ENCODE peak calls at places on chromosomes 4 and X, in seven cellular contexts. H is K562; U is Panc1; N is Peyer's patch; B is transverse colon; Y is SK-N-SH; V is naive thymus-derived CD4-positive, alpha-beta T cell. J is an unnamed sample.

GRCh38 chr4:2510351-2511259 is 25.8 kb upstream of the FAM193A start:
- DNase-seq in H (peak; percentile 8), U (no peak), N (no peak), B (no peak), Y (no peak), V (no peak), J (no peak)

GRCh38 chr4:98828801-98829200 is 100.1 kb downstream of the EIF4E start:
- DNase-seq in H (no peak), U (no peak), N (no peak), B (peak; percentile 13), Y (peak; percentile 5), V (peak; percentile 16), J (peak; percentile 39)

GRCh38 chr4:8224596-8225289 is 25.7 kb downstream of the SH3TC1 start:
- DNase-seq in H (no peak), U (no peak), N (no peak), B (no peak), Y (no peak), V (no peak), J (no peak)

GRCh38 chr4:35709080-35709479 is 535.2 kb downstream of the ARAP2 start:
- DNase-seq in H (no peak), U (no peak), N (no peak), B (no peak), Y (no peak), V (no peak), J (no peak)

GRCh38 chr4:67288964-67289363 is 256.3 kb downstream of the CENPC start:
- DNase-seq in H (peak; percentile 21), U (no peak), N (no peak), B (no peak), Y (peak; percentile 34), V (no peak), J (no peak)

GRCh38 chr4:39466747-39467146 is 7.9 kb downstream of the LIAS start:
- DNase-seq in H (no peak), U (no peak), N (no peak), B (no peak), Y (no peak), V (no peak), J (no peak)

GRCh38 chr4:153137677-153138630 is 66.3 kb upstream of the TRIM2 start:
- DNase-seq in H (peak; percentile 49), U (no peak), N (no peak), B (no peak), Y (peak; percentile 57), V (no peak), J (no peak)

GRCh38 chrX:44945736-44946135 is 72.7 kb downstream of the KDM6A start:
- DNase-seq in H (peak; percentile 22), U (no peak), N (no peak), B (no peak), Y (no peak), V (no peak), J (peak; percentile 28)

GRCh38 chr4:37693450-37694190 is 7.4 kb upstream of the RELL1 start:
- DNase-seq in H (no peak), U (no peak), N (no peak), B (no peak), Y (no peak), V (no peak), J (no peak)

GRCh38 chr4:177047851-177048174 is 255.1 kb upstream of the VEGFC start:
- DNase-seq in H (no peak), U (no peak), N (no peak), B (no peak), Y (no peak), V (no peak), J (no peak)

GRCh38 chr4:8379771-8380170 is 60.8 kb downstream of the ACOX3 start:
- DNase-seq in H (no peak), U (no peak), N (no peak), B (no peak), Y (no peak), V (no peak), J (no peak)

GRCh38 chr4:3660086-3660927 is 105.9 kb upstream of the ADRA2C start:
- DNase-seq in H (no peak), U (no peak), N (no peak), B (no peak), Y (no peak), V (no peak), J (no peak)
- H3K27me3 ChIP-seq in H (peaks cover 18% of the 10 kb centered on the region), U (no peaks in the 10 kb centered on the region), N (no peaks in the 10 kb centered on the region), B (peaks cover 20% of the 10 kb centered on the region), Y (no peaks in the 10 kb centered on the region), V (no peaks in the 10 kb centered on the region), J (no peaks in the 10 kb centered on the region)

DNA sequence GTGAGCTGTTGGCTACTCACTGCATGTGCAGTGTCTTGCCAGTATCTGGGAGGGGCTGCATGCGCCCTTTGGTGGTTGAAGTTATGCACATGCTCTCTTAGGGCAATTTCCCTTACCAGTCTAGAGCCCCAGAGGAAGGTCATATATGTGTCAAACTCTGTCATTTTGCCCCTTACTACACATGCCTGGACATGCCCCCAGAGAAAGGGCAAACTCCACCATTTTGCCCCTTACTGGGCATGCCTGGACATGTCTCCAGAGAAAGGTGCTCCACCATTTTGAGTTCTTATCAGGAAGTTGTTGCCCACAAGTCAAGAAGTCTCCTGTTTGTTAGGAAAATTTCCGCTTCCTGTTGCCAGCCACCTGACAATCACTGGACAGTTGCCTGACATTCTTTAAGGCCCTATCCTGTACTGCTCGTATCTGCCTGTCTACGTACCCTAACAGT is 56.4 kb upstream of the PLAC8 start:
- DNase-seq in H (no peak), U (no peak), N (no peak), B (no peak), Y (no peak), V (no peak), J (no peak)
- H3K27ac ChIP-seq in H (no peak overlapping the region), U (no peak overlapping the region), N (no peak overlapping the region), B (no peak overlapping the region), Y (no peak overlapping the region), V (no peak overlapping the region), J (no peak overlapping the region)

GRCh38 chr4:57448452-57448851 is 338.3 kb upstream of the IGFBP7 start:
- DNase-seq in H (no peak), U (no peak), N (no peak), B (no peak), Y (no peak), V (no peak), J (no peak)
- H3K27me3 ChIP-seq in H (no peaks in the 10 kb centered on the region), U (no peaks in the 10 kb centered on the region), N (no peaks in the 10 kb centered on the region), B (no peaks in the 10 kb centered on the region), Y (no peaks in the 10 kb centered on the region), V (no peaks in the 10 kb centered on the region), J (no peaks in the 10 kb centered on the region)

DNA sequence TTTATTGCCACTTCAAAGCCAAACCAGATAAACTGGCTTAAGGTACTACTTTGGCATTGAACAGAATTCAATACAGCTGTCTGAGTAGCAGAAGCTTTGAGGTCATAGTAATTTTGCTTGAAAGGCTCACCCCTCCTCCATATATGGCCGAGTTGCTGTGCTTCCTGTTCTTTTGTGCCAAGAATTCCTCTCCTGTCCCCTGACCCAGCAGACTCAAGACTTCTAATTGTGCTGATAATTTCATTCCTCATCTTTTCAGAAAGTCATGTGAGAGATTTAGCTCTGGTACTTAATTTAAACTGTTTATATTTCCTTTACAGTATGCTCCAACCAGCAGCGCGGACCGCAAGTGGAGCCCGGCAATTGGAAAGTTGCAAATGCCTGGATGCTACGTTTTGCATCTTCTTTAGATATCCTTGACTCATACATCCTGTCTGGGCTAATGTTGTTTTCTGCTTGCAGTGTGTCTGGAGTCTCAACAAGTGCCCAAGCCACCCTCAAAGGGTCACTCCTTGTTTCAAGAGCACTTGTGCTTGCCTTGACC is 373.4 kb downstream of the PDGFC start:
- DNase-seq in H (no peak), U (no peak), N (no peak), B (no peak), Y (no peak), V (no peak), J (no peak)
- H3K27ac ChIP-seq in H (no peak overlapping the region), U (no peak overlapping the region), N (no peak overlapping the region), B (no peak overlapping the region), Y (peak overlapping the region; percentile 69), V (no peak overlapping the region), J (no peak overlapping the region)

DNA sequence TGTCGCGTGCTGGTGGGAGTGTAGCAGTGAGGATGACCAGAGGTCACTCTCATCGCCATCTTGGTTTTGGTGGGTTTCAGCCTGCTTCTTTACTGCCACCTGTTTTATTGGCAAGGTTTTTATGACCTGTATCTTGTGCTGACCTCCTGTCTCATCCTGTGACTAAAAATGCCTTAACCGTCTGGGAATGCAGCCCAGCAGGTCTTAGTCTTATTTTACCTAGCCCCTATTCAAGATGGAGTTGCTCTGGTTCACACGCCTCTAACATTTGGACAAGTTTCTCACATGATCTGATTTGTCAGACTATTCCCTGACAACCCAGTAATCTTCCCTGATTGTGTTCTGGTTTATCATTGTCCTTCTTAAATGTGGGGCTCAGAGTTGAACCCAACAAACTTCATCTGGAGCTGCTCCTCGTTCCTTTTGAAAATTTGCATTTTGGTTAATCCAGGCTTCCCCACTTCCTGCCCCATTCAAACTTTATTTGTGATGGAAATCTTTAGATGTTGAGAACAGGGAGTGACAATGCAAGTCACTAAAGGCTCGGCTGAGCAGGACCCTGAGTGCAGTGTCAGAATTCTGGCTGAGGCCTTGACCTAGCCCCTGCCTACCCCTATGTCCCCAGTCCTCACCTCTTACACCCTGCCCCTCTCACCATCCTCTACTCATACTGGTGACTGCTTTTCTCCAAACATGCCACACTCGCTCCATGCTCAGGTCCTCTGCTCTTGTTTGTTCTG is 226.8 kb downstream of the STIM2 start:
- DNase-seq in H (no peak), U (no peak), N (no peak), B (no peak), Y (no peak), V (no peak), J (no peak)
- H3K27me3 ChIP-seq in H (peaks cover 3% of the 10 kb centered on the region), U (peaks cover 7% of the 10 kb centered on the region), N (peaks cover 6% of the 10 kb centered on the region), B (peaks cover 63% of the 10 kb centered on the region), Y (peaks cover 48% of the 10 kb centered on the region), V (peaks cover 12% of the 10 kb centered on the region), J (peaks cover 35% of the 10 kb centered on the region)

GRCh38 chrX:47143894-47144625 is 442 bp downstream of the NDUFB11 start:
- DNase-seq in H (peak; percentile 75), U (no peak), N (peak; percentile 60), B (peak; percentile 33), Y (peak; percentile 72), V (no peak), J (no peak)
- H3K27ac ChIP-seq in H (peak overlapping the region; percentile 89), U (peak overlapping the region; percentile 91), N (peak overlapping the region; percentile 96), B (peak overlapping the region; percentile 97), Y (peak overlapping the region; percentile 98), V (peak overlapping the region; percentile 94), J (peak overlapping the region; percentile 92)

DNA sequence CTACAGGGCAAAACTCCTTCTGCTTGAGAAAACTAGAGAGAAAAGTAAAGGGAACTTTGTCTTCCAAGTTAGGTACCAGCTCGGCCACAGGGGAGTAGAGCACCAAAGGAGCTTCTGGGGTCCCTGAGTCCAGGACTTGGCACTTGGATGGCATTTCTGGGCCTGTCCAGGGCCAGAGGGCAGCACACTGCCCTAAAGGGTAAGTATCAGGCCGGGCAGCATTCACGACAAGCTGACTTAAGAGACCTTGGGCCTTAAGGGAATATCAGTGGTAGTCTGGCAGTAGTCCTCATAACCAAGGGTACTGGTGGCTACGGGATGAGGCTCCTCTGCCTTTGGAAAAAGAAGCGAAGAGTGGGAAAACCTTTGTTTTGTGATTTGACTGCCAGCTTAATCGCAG is 632.7 kb downstream of the KLHL13 start:
- DNase-seq in H (no peak), U (no peak), N (no peak), B (no peak), Y (no peak), V (no peak), J (no peak)
- H3K27me3 ChIP-seq in H (no peaks in the 10 kb centered on the region), U (no peaks in the 10 kb centered on the region), N (no peaks in the 10 kb centered on the region), B (no peaks in the 10 kb centered on the region), Y (no peaks in the 10 kb centered on the region), V (no peaks in the 10 kb centered on the region), J (no peaks in the 10 kb centered on the region)

J was measured in CD4-positive, CD25-positive, alpha-beta regulatory T cell.